ENCODE peak calls at places on chromosomes 13 and 19, in eight cellular contexts. One of them, this sample, is unnamed.

GRCh38 chr13:55576389-55576788 is 1564.3 kb upstream of the PRR20A start:
- ATAC-seq in upper lobe of right lung: peak
- ATAC-seq in activated naive CD8-positive, alpha-beta T cell treated with anti-CD3 and anti-CD28 coated beads, Interleukin-2, amount 10 ng/mL, durations not matched to agents 7 days and 5 days: no peak
- ATAC-seq in omental fat pad: no peak
- ATAC-seq in activated T-cell treated with anti-CD3 and anti-CD28 coated beads, Interleukin-2, amount 50 U/mL, for 4 hours: no peak
- ATAC-seq in Panc1: no peak
- ATAC-seq in natural killer cell: no peak
- ATAC-seq in CD4-positive, CD25-positive, alpha-beta regulatory T cell: no peak
- ATAC-seq in this sample: no peak

GRCh38 chr19:3145909-3146676 is 10.3 kb downstream of the GNA15 start:
- ATAC-seq in activated naive CD8-positive, alpha-beta T cell treated with anti-CD3 and anti-CD28 coated beads, Interleukin-2, amount 10 ng/mL, durations not matched to agents 7 days and 5 days: no peak
- ATAC-seq in activated T-cell treated with anti-CD3 and anti-CD28 coated beads, Interleukin-2, amount 50 U/mL, for 4 hours: no peak
- ATAC-seq in upper lobe of right lung: peak
- ATAC-seq in natural killer cell: no peak
- ATAC-seq in Panc1: no peak
- ATAC-seq in omental fat pad: no peak
- ATAC-seq in CD4-positive, CD25-positive, alpha-beta regulatory T cell: no peak
- ATAC-seq in this sample: no peak

GRCh38 chr13:53249236-53249635 is 220.6 kb downstream of the OLFM4 start:
- ATAC-seq in Panc1: no peak
- ATAC-seq in upper lobe of right lung: no peak
- ATAC-seq in CD4-positive, CD25-positive, alpha-beta regulatory T cell: no peak
- ATAC-seq in natural killer cell: no peak
- ATAC-seq in activated T-cell treated with anti-CD3 and anti-CD28 coated beads, Interleukin-2, amount 50 U/mL, for 4 hours: no peak
- ATAC-seq in omental fat pad: no peak
- ATAC-seq in activated naive CD8-positive, alpha-beta T cell treated with anti-CD3 and anti-CD28 coated beads, Interleukin-2, amount 10 ng/mL, durations not matched to agents 7 days and 5 days: no peak
- ATAC-seq in this sample: no peak

GRCh38 chr19:49065905-49066512 is 1.4 kb upstream of the NTF4 start:
- ATAC-seq in natural killer cell: no peak
- ATAC-seq in activated naive CD8-positive, alpha-beta T cell treated with anti-CD3 and anti-CD28 coated beads, Interleukin-2, amount 10 ng/mL, durations not matched to agents 7 days and 5 days: no peak
- ATAC-seq in Panc1: peak
- ATAC-seq in activated T-cell treated with anti-CD3 and anti-CD28 coated beads, Interleukin-2, amount 50 U/mL, for 4 hours: no peak
- ATAC-seq in upper lobe of right lung: no peak
- ATAC-seq in CD4-positive, CD25-positive, alpha-beta regulatory T cell: no peak
- ATAC-seq in omental fat pad: no peak
- ATAC-seq in this sample: no peak

GRCh38 chr13:77343841-77344240 is 16.9 kb upstream of the MYCBP2 start:
- ATAC-seq in Panc1: no peak
- ATAC-seq in omental fat pad: no peak
- ATAC-seq in CD4-positive, CD25-positive, alpha-beta regulatory T cell: no peak
- ATAC-seq in activated T-cell treated with anti-CD3 and anti-CD28 coated beads, Interleukin-2, amount 50 U/mL, for 4 hours: no peak
- ATAC-seq in activated naive CD8-positive, alpha-beta T cell treated with anti-CD3 and anti-CD28 coated beads, Interleukin-2, amount 10 ng/mL, durations not matched to agents 7 days and 5 days: no peak
- ATAC-seq in natural killer cell: no peak
- ATAC-seq in upper lobe of right lung: no peak
- ATAC-seq in this sample: no peak

GRCh38 chr13:37981932-37982331 is 112.4 kb upstream of the TRPC4 start:
- ATAC-seq in activated T-cell treated with anti-CD3 and anti-CD28 coated beads, Interleukin-2, amount 50 U/mL, for 4 hours: no peak
- ATAC-seq in natural killer cell: no peak
- ATAC-seq in omental fat pad: no peak
- ATAC-seq in Panc1: no peak
- ATAC-seq in upper lobe of right lung: no peak
- ATAC-seq in CD4-positive, CD25-positive, alpha-beta regulatory T cell: no peak
- ATAC-seq in activated naive CD8-positive, alpha-beta T cell treated with anti-CD3 and anti-CD28 coated beads, Interleukin-2, amount 10 ng/mL, durations not matched to agents 7 days and 5 days: no peak
- ATAC-seq in this sample: no peak

GRCh38 chr19:48249502-48250014 is 6.2 kb downstream of the CARD8 start:
- ATAC-seq in Panc1: no peak
- ATAC-seq in activated T-cell treated with anti-CD3 and anti-CD28 coated beads, Interleukin-2, amount 50 U/mL, for 4 hours: peak
- ATAC-seq in CD4-positive, CD25-positive, alpha-beta regulatory T cell: peak
- ATAC-seq in upper lobe of right lung: peak
- ATAC-seq in omental fat pad: peak
- ATAC-seq in natural killer cell: peak
- ATAC-seq in activated naive CD8-positive, alpha-beta T cell treated with anti-CD3 and anti-CD28 coated beads, Interleukin-2, amount 10 ng/mL, durations not matched to agents 7 days and 5 days: peak
- ATAC-seq in this sample: peak

GRCh38 chr13:76792680-76793334 is 93.4 kb downstream of the KCTD12 start:
- ATAC-seq in activated T-cell treated with anti-CD3 and anti-CD28 coated beads, Interleukin-2, amount 50 U/mL, for 4 hours: no peak
- ATAC-seq in natural killer cell: no peak
- ATAC-seq in CD4-positive, CD25-positive, alpha-beta regulatory T cell: no peak
- ATAC-seq in Panc1: no peak
- ATAC-seq in omental fat pad: no peak
- ATAC-seq in activated naive CD8-positive, alpha-beta T cell treated with anti-CD3 and anti-CD28 coated beads, Interleukin-2, amount 10 ng/mL, durations not matched to agents 7 days and 5 days: no peak
- ATAC-seq in upper lobe of right lung: peak
- ATAC-seq in this sample: no peak

GRCh38 chr19:30423481-30423880 is 51.3 kb downstream of the ZNF536 start:
- ATAC-seq in activated naive CD8-positive, alpha-beta T cell treated with anti-CD3 and anti-CD28 coated beads, Interleukin-2, amount 10 ng/mL, durations not matched to agents 7 days and 5 days: no peak
- ATAC-seq in activated T-cell treated with anti-CD3 and anti-CD28 coated beads, Interleukin-2, amount 50 U/mL, for 4 hours: no peak
- ATAC-seq in Panc1: no peak
- ATAC-seq in upper lobe of right lung: no peak
- ATAC-seq in omental fat pad: no peak
- ATAC-seq in natural killer cell: no peak
- ATAC-seq in CD4-positive, CD25-positive, alpha-beta regulatory T cell: no peak
- ATAC-seq in this sample: no peak

GRCh38 chr13:24264976-24265375 is 44.4 kb upstream of the C1QTNF9 start:
- ATAC-seq in activated T-cell treated with anti-CD3 and anti-CD28 coated beads, Interleukin-2, amount 50 U/mL, for 4 hours: peak
- ATAC-seq in Panc1: no peak
- ATAC-seq in upper lobe of right lung: peak
- ATAC-seq in CD4-positive, CD25-positive, alpha-beta regulatory T cell: peak
- ATAC-seq in natural killer cell: peak
- ATAC-seq in omental fat pad: no peak
- ATAC-seq in activated naive CD8-positive, alpha-beta T cell treated with anti-CD3 and anti-CD28 coated beads, Interleukin-2, amount 10 ng/mL, durations not matched to agents 7 days and 5 days: peak
- ATAC-seq in this sample: peak

GRCh38 chr19:1773173-1773572 is 19.9 kb downstream of the ONECUT3 start:
- ATAC-seq in activated naive CD8-positive, alpha-beta T cell treated with anti-CD3 and anti-CD28 coated beads, Interleukin-2, amount 10 ng/mL, durations not matched to agents 7 days and 5 days: no peak
- ATAC-seq in omental fat pad: no peak
- ATAC-seq in natural killer cell: no peak
- ATAC-seq in CD4-positive, CD25-positive, alpha-beta regulatory T cell: no peak
- ATAC-seq in activated T-cell treated with anti-CD3 and anti-CD28 coated beads, Interleukin-2, amount 50 U/mL, for 4 hours: no peak
- ATAC-seq in upper lobe of right lung: no peak
- ATAC-seq in Panc1: no peak
- ATAC-seq in this sample: no peak

GRCh38 chr13:51793570-51794273 is 10.2 kb downstream of the DHRS12 start:
- ATAC-seq in omental fat pad: peak
- ATAC-seq in CD4-positive, CD25-positive, alpha-beta regulatory T cell: peak
- ATAC-seq in upper lobe of right lung: peak
- ATAC-seq in activated naive CD8-positive, alpha-beta T cell treated with anti-CD3 and anti-CD28 coated beads, Interleukin-2, amount 10 ng/mL, durations not matched to agents 7 days and 5 days: peak
- ATAC-seq in natural killer cell: no peak
- ATAC-seq in activated T-cell treated with anti-CD3 and anti-CD28 coated beads, Interleukin-2, amount 50 U/mL, for 4 hours: peak
- ATAC-seq in Panc1: peak
- ATAC-seq in this sample: peak

GRCh38 chr19:5030822-5031221 is 61.9 kb downstream of the KDM4B start:
- ATAC-seq in omental fat pad: no peak
- ATAC-seq in natural killer cell: no peak
- ATAC-seq in activated naive CD8-positive, alpha-beta T cell treated with anti-CD3 and anti-CD28 coated beads, Interleukin-2, amount 10 ng/mL, durations not matched to agents 7 days and 5 days: no peak
- ATAC-seq in Panc1: peak
- ATAC-seq in CD4-positive, CD25-positive, alpha-beta regulatory T cell: no peak
- ATAC-seq in activated T-cell treated with anti-CD3 and anti-CD28 coated beads, Interleukin-2, amount 50 U/mL, for 4 hours: no peak
- ATAC-seq in upper lobe of right lung: no peak
- ATAC-seq in this sample: peak

GRCh38 chr13:51246411-51247298 is 24.5 kb downstream of the FAM124A start:
- ATAC-seq in activated T-cell treated with anti-CD3 and anti-CD28 coated beads, Interleukin-2, amount 50 U/mL, for 4 hours: no peak
- ATAC-seq in activated naive CD8-positive, alpha-beta T cell treated with anti-CD3 and anti-CD28 coated beads, Interleukin-2, amount 10 ng/mL, durations not matched to agents 7 days and 5 days: no peak
- ATAC-seq in Panc1: no peak
- ATAC-seq in omental fat pad: no peak
- ATAC-seq in upper lobe of right lung: peak
- ATAC-seq in natural killer cell: no peak
- ATAC-seq in CD4-positive, CD25-positive, alpha-beta regulatory T cell: no peak
- ATAC-seq in this sample: no peak

GRCh38 chr19:57817976-57818375 is 3.3 kb upstream of the ZNF552 start:
- ATAC-seq in upper lobe of right lung: no peak
- ATAC-seq in activated T-cell treated with anti-CD3 and anti-CD28 coated beads, Interleukin-2, amount 50 U/mL, for 4 hours: no peak
- ATAC-seq in Panc1: no peak
- ATAC-seq in CD4-positive, CD25-positive, alpha-beta regulatory T cell: no peak
- ATAC-seq in omental fat pad: no peak
- ATAC-seq in natural killer cell: no peak
- ATAC-seq in activated naive CD8-positive, alpha-beta T cell treated with anti-CD3 and anti-CD28 coated beads, Interleukin-2, amount 10 ng/mL, durations not matched to agents 7 days and 5 days: no peak
- ATAC-seq in this sample: no peak

GRCh38 chr19:29806098-29806866 is 5.5 kb upstream of the CCNE1 start:
- ATAC-seq in upper lobe of right lung: no peak
- ATAC-seq in activated naive CD8-positive, alpha-beta T cell treated with anti-CD3 and anti-CD28 coated beads, Interleukin-2, amount 10 ng/mL, durations not matched to agents 7 days and 5 days: no peak
- ATAC-seq in natural killer cell: no peak
- ATAC-seq in activated T-cell treated with anti-CD3 and anti-CD28 coated beads, Interleukin-2, amount 50 U/mL, for 4 hours: no peak
- ATAC-seq in CD4-positive, CD25-positive, alpha-beta regulatory T cell: no peak
- ATAC-seq in Panc1: no peak
- ATAC-seq in omental fat pad: peak
- ATAC-seq in this sample: no peak

GRCh38 chr13:49836516-49836915 is 44.0 kb upstream of the KPNA3 start:
- ATAC-seq in activated T-cell treated with anti-CD3 and anti-CD28 coated beads, Interleukin-2, amount 50 U/mL, for 4 hours: no peak
- ATAC-seq in natural killer cell: no peak
- ATAC-seq in activated naive CD8-positive, alpha-beta T cell treated with anti-CD3 and anti-CD28 coated beads, Interleukin-2, amount 10 ng/mL, durations not matched to agents 7 days and 5 days: no peak
- ATAC-seq in CD4-positive, CD25-positive, alpha-beta regulatory T cell: no peak
- ATAC-seq in upper lobe of right lung: no peak
- ATAC-seq in omental fat pad: no peak
- ATAC-seq in Panc1: no peak
- ATAC-seq in this sample: no peak

GRCh38 chr13:76570485-76570884 is 315.7 kb downstream of the KCTD12 start:
- ATAC-seq in natural killer cell: no peak
- ATAC-seq in omental fat pad: no peak
- ATAC-seq in activated T-cell treated with anti-CD3 and anti-CD28 coated beads, Interleukin-2, amount 50 U/mL, for 4 hours: no peak
- ATAC-seq in activated naive CD8-positive, alpha-beta T cell treated with anti-CD3 and anti-CD28 coated beads, Interleukin-2, amount 10 ng/mL, durations not matched to agents 7 days and 5 days: no peak
- ATAC-seq in Panc1: no peak
- ATAC-seq in CD4-positive, CD25-positive, alpha-beta regulatory T cell: no peak
- ATAC-seq in upper lobe of right lung: peak
- ATAC-seq in this sample: no peak

GRCh38 chr13:95156208-95156607 is 145.0 kb downstream of the ABCC4 start:
- ATAC-seq in activated naive CD8-positive, alpha-beta T cell treated with anti-CD3 and anti-CD28 coated beads, Interleukin-2, amount 10 ng/mL, durations not matched to agents 7 days and 5 days: no peak
- ATAC-seq in natural killer cell: no peak
- ATAC-seq in Panc1: no peak
- ATAC-seq in activated T-cell treated with anti-CD3 and anti-CD28 coated beads, Interleukin-2, amount 50 U/mL, for 4 hours: no peak
- ATAC-seq in CD4-positive, CD25-positive, alpha-beta regulatory T cell: no peak
- ATAC-seq in upper lobe of right lung: no peak
- ATAC-seq in omental fat pad: no peak
- ATAC-seq in this sample: no peak

GRCh38 chr13:79079351-79079839 is 326.7 kb downstream of the RBM26 start:
- ATAC-seq in upper lobe of right lung: no peak
- ATAC-seq in activated T-cell treated with anti-CD3 and anti-CD28 coated beads, Interleukin-2, amount 50 U/mL, for 4 hours: no peak
- ATAC-seq in CD4-positive, CD25-positive, alpha-beta regulatory T cell: no peak
- ATAC-seq in Panc1: no peak
- ATAC-seq in omental fat pad: no peak
- ATAC-seq in activated naive CD8-positive, alpha-beta T cell treated with anti-CD3 and anti-CD28 coated beads, Interleukin-2, amount 10 ng/mL, durations not matched to agents 7 days and 5 days: no peak
- ATAC-seq in natural killer cell: no peak
- ATAC-seq in this sample: no peak

GRCh38 chr19:18493440-18494266 is 28.2 kb downstream of the ELL start:
- ATAC-seq in activated naive CD8-positive, alpha-beta T cell treated with anti-CD3 and anti-CD28 coated beads, Interleukin-2, amount 10 ng/mL, durations not matched to agents 7 days and 5 days: no peak
- ATAC-seq in upper lobe of right lung: peak
- ATAC-seq in omental fat pad: no peak
- ATAC-seq in activated T-cell treated with anti-CD3 and anti-CD28 coated beads, Interleukin-2, amount 50 U/mL, for 4 hours: no peak
- ATAC-seq in CD4-positive, CD25-positive, alpha-beta regulatory T cell: no peak
- ATAC-seq in natural killer cell: no peak
- ATAC-seq in Panc1: no peak
- ATAC-seq in this sample: no peak

GRCh38 chr13:114053026-114053425 is 79.2 kb upstream of the C13orf46 start:
- ATAC-seq in CD4-positive, CD25-positive, alpha-beta regulatory T cell: no peak
- ATAC-seq in Panc1: no peak
- ATAC-seq in activated T-cell treated with anti-CD3 and anti-CD28 coated beads, Interleukin-2, amount 50 U/mL, for 4 hours: no peak
- ATAC-seq in omental fat pad: no peak
- ATAC-seq in natural killer cell: peak
- ATAC-seq in activated naive CD8-positive, alpha-beta T cell treated with anti-CD3 and anti-CD28 coated beads, Interleukin-2, amount 10 ng/mL, durations not matched to agents 7 days and 5 days: no peak
- ATAC-seq in upper lobe of right lung: no peak
- ATAC-seq in this sample: no peak

GRCh38 chr13:77328819-77329132 is 1.9 kb upstream of the MYCBP2 start:
- ATAC-seq in natural killer cell: no peak
- ATAC-seq in omental fat pad: no peak
- ATAC-seq in upper lobe of right lung: no peak
- ATAC-seq in CD4-positive, CD25-positive, alpha-beta regulatory T cell: no peak
- ATAC-seq in Panc1: peak
- ATAC-seq in activated naive CD8-positive, alpha-beta T cell treated with anti-CD3 and anti-CD28 coated beads, Interleukin-2, amount 10 ng/mL, durations not matched to agents 7 days and 5 days: peak
- ATAC-seq in activated T-cell treated with anti-CD3 and anti-CD28 coated beads, Interleukin-2, amount 50 U/mL, for 4 hours: no peak
- ATAC-seq in this sample: no peak

GRCh38 chr13:32073180-32073864 is 41.7 kb downstream of the FRY start:
- ATAC-seq in upper lobe of right lung: no peak
- ATAC-seq in activated T-cell treated with anti-CD3 and anti-CD28 coated beads, Interleukin-2, amount 50 U/mL, for 4 hours: no peak
- ATAC-seq in natural killer cell: no peak
- ATAC-seq in omental fat pad: no peak
- ATAC-seq in Panc1: no peak
- ATAC-seq in activated naive CD8-positive, alpha-beta T cell treated with anti-CD3 and anti-CD28 coated beads, Interleukin-2, amount 10 ng/mL, durations not matched to agents 7 days and 5 days: no peak
- ATAC-seq in CD4-positive, CD25-positive, alpha-beta regulatory T cell: no peak
- ATAC-seq in this sample: no peak

GRCh38 chr19:10346509-10346908 is 7.1 kb upstream of the ICAM3 start:
- ATAC-seq in CD4-positive, CD25-positive, alpha-beta regulatory T cell: no peak
- ATAC-seq in natural killer cell: no peak
- ATAC-seq in omental fat pad: peak
- ATAC-seq in upper lobe of right lung: peak
- ATAC-seq in activated T-cell treated with anti-CD3 and anti-CD28 coated beads, Interleukin-2, amount 50 U/mL, for 4 hours: no peak
- ATAC-seq in Panc1: no peak
- ATAC-seq in activated naive CD8-positive, alpha-beta T cell treated with anti-CD3 and anti-CD28 coated beads, Interleukin-2, amount 10 ng/mL, durations not matched to agents 7 days and 5 days: no peak
- ATAC-seq in this sample: no peak

GRCh38 chr13:75279834-75280369 is 202.1 kb downstream of the TBC1D4 start:
- ATAC-seq in natural killer cell: no peak
- ATAC-seq in upper lobe of right lung: no peak
- ATAC-seq in activated T-cell treated with anti-CD3 and anti-CD28 coated beads, Interleukin-2, amount 50 U/mL, for 4 hours: no peak
- ATAC-seq in omental fat pad: no peak
- ATAC-seq in Panc1: no peak
- ATAC-seq in CD4-positive, CD25-positive, alpha-beta regulatory T cell: no peak
- ATAC-seq in activated naive CD8-positive, alpha-beta T cell treated with anti-CD3 and anti-CD28 coated beads, Interleukin-2, amount 10 ng/mL, durations not matched to agents 7 days and 5 days: no peak
- ATAC-seq in this sample: no peak

GRCh38 chr13:104936304-104936703 is 1599.2 kb downstream of the EFNB2 start:
- ATAC-seq in natural killer cell: no peak
- ATAC-seq in omental fat pad: no peak
- ATAC-seq in Panc1: no peak
- ATAC-seq in activated naive CD8-positive, alpha-beta T cell treated with anti-CD3 and anti-CD28 coated beads, Interleukin-2, amount 10 ng/mL, durations not matched to agents 7 days and 5 days: no peak
- ATAC-seq in upper lobe of right lung: no peak
- ATAC-seq in activated T-cell treated with anti-CD3 and anti-CD28 coated beads, Interleukin-2, amount 50 U/mL, for 4 hours: no peak
- ATAC-seq in CD4-positive, CD25-positive, alpha-beta regulatory T cell: no peak
- ATAC-seq in this sample: no peak

GRCh38 chr19:17874423-17875135 is 2.8 kb downstream of the SLC5A5 start:
- ATAC-seq in upper lobe of right lung: no peak
- ATAC-seq in activated T-cell treated with anti-CD3 and anti-CD28 coated beads, Interleukin-2, amount 50 U/mL, for 4 hours: no peak
- ATAC-seq in activated naive CD8-positive, alpha-beta T cell treated with anti-CD3 and anti-CD28 coated beads, Interleukin-2, amount 10 ng/mL, durations not matched to agents 7 days and 5 days: no peak
- ATAC-seq in natural killer cell: no peak
- ATAC-seq in CD4-positive, CD25-positive, alpha-beta regulatory T cell: no peak
- ATAC-seq in Panc1: no peak
- ATAC-seq in omental fat pad: no peak
- ATAC-seq in this sample: no peak

GRCh38 chr19:42184401-42184861 is 33.0 kb downstream of the DEDD2 start:
- ATAC-seq in activated T-cell treated with anti-CD3 and anti-CD28 coated beads, Interleukin-2, amount 50 U/mL, for 4 hours: peak
- ATAC-seq in CD4-positive, CD25-positive, alpha-beta regulatory T cell: no peak
- ATAC-seq in omental fat pad: peak
- ATAC-seq in activated naive CD8-positive, alpha-beta T cell treated with anti-CD3 and anti-CD28 coated beads, Interleukin-2, amount 10 ng/mL, durations not matched to agents 7 days and 5 days: peak
- ATAC-seq in upper lobe of right lung: peak
- ATAC-seq in Panc1: peak
- ATAC-seq in natural killer cell: peak
- ATAC-seq in this sample: peak

GRCh38 chr13:100521912-100522490 is 66.6 kb downstream of the GGACT start:
- ATAC-seq in omental fat pad: no peak
- ATAC-seq in activated T-cell treated with anti-CD3 and anti-CD28 coated beads, Interleukin-2, amount 50 U/mL, for 4 hours: no peak
- ATAC-seq in Panc1: no peak
- ATAC-seq in natural killer cell: peak
- ATAC-seq in activated naive CD8-positive, alpha-beta T cell treated with anti-CD3 and anti-CD28 coated beads, Interleukin-2, amount 10 ng/mL, durations not matched to agents 7 days and 5 days: peak
- ATAC-seq in CD4-positive, CD25-positive, alpha-beta regulatory T cell: peak
- ATAC-seq in upper lobe of right lung: no peak
- ATAC-seq in this sample: no peak

GRCh38 chr13:41609828-41610227 is 152.5 kb downstream of the RGCC start:
- ATAC-seq in omental fat pad: no peak
- ATAC-seq in activated naive CD8-positive, alpha-beta T cell treated with anti-CD3 and anti-CD28 coated beads, Interleukin-2, amount 10 ng/mL, durations not matched to agents 7 days and 5 days: no peak
- ATAC-seq in natural killer cell: no peak
- ATAC-seq in Panc1: no peak
- ATAC-seq in upper lobe of right lung: peak
- ATAC-seq in activated T-cell treated with anti-CD3 and anti-CD28 coated beads, Interleukin-2, amount 50 U/mL, for 4 hours: no peak
- ATAC-seq in CD4-positive, CD25-positive, alpha-beta regulatory T cell: no peak
- ATAC-seq in this sample: no peak

GRCh38 chr19:7013678-7014077 is 7.6 kb downstream of the MBD3L2B start:
- ATAC-seq in natural killer cell: no peak
- ATAC-seq in omental fat pad: no peak
- ATAC-seq in activated T-cell treated with anti-CD3 and anti-CD28 coated beads, Interleukin-2, amount 50 U/mL, for 4 hours: peak
- ATAC-seq in upper lobe of right lung: peak
- ATAC-seq in activated naive CD8-positive, alpha-beta T cell treated with anti-CD3 and anti-CD28 coated beads, Interleukin-2, amount 10 ng/mL, durations not matched to agents 7 days and 5 days: no peak
- ATAC-seq in Panc1: no peak
- ATAC-seq in CD4-positive, CD25-positive, alpha-beta regulatory T cell: no peak
- ATAC-seq in this sample: peak

GRCh38 chr13:39875111-39875510 is 219.6 kb downstream of the COG6 start:
- ATAC-seq in Panc1: peak
- ATAC-seq in CD4-positive, CD25-positive, alpha-beta regulatory T cell: no peak
- ATAC-seq in omental fat pad: no peak
- ATAC-seq in activated T-cell treated with anti-CD3 and anti-CD28 coated beads, Interleukin-2, amount 50 U/mL, for 4 hours: no peak
- ATAC-seq in upper lobe of right lung: no peak
- ATAC-seq in natural killer cell: no peak
- ATAC-seq in activated naive CD8-positive, alpha-beta T cell treated with anti-CD3 and anti-CD28 coated beads, Interleukin-2, amount 10 ng/mL, durations not matched to agents 7 days and 5 days: no peak
- ATAC-seq in this sample: no peak